ENCODE peak calls at places on chromosomes 6 and 20, in ten cellular contexts. Q is A549, Z is left ventricle myocardium inferior, D is hepatocyte, P is esophagus muscularis mucosa, M is mammary epithelial cell, R is RWPE1, E is tibial nerve, I is psoas muscle, S is heart left ventricle. A is an unnamed sample.

GRCh38 chr20:1185781-1186334 is 1.1 kb upstream of the TMEM74B start:
- DNase-seq in Z (peak), S (peak), R (peak), Q (peak), I (no peak), E (no peak), P (no peak), D (peak), M (peak), A (no peak)

GRCh38 chr6:150713876-150714275 is 114.2 kb downstream of the PLEKHG1 start:
- DNase-seq in P (no peak), I (no peak), Q (no peak), Z (no peak), E (no peak), S (no peak), M (no peak), D (no peak), R (no peak), A (no peak)

GRCh38 chr6:139588076-139588639 is 213.7 kb upstream of the CITED2 start:
- DNase-seq in E (no peak), P (peak), Q (no peak), S (no peak), Z (no peak), R (no peak), D (peak), M (peak), I (no peak), A (no peak)

GRCh38 chr6:13038315-13039261 is 289.7 kb downstream of the TBC1D7 start:
- DNase-seq in R (no peak), M (no peak), S (peak), D (no peak), E (peak), P (no peak), Z (no peak), Q (no peak), I (no peak), A (no peak)

GRCh38 chr20:6525447-6526303 is 241.8 kb upstream of the BMP2 start:
- DNase-seq in R (no peak), E (no peak), I (no peak), P (no peak), M (peak), Q (no peak), S (no peak), Z (no peak), D (no peak), A (peak)

GRCh38 chr20:50335105-50335504 is 144.5 kb downstream of the CEBPB start:
- DNase-seq in I (no peak), E (no peak), Z (no peak), P (no peak), D (peak), S (peak), M (peak), Q (peak), R (peak), A (peak)

GRCh38 chr20:7790189-7790588 is 150.1 kb downstream of the HAO1 start:
- DNase-seq in P (no peak), Z (no peak), Q (no peak), E (no peak), I (no peak), S (no peak), R (no peak), M (peak), D (no peak), A (no peak)

GRCh38 chr6:159279790-159280277 is 110.6 kb downstream of the FNDC1 start:
- DNase-seq in P (no peak), S (no peak), Z (no peak), Q (peak), I (no peak), D (no peak), R (peak), E (no peak), M (peak), A (no peak)

GRCh38 chr20:15673206-15673605 is 900.0 kb downstream of the KIF16B start:
- DNase-seq in D (no peak), Z (no peak), Q (no peak), S (no peak), P (no peak), I (no peak), E (no peak), M (peak), R (peak), A (no peak)

GRCh38 chr20:41497186-41497895 is 120.8 kb downstream of the CHD6 start:
- DNase-seq in E (no peak), R (no peak), Q (no peak), Z (no peak), M (no peak), S (no peak), P (no peak), I (no peak), D (peak), A (no peak)

GRCh38 chr20:45964024-45964423 is 8.0 kb downstream of the ZNF335 start:
- DNase-seq in I (peak), Q (no peak), S (no peak), D (peak), E (no peak), Z (no peak), P (no peak), R (no peak), M (no peak), A (no peak)

GRCh38 chr20:31835977-31836852 is 9.2 kb downstream of the FOXS1 start:
- DNase-seq in E (peak), M (peak), S (peak), P (peak), R (peak), Q (peak), I (peak), D (peak), Z (peak), A (no peak)

GRCh38 chr6:134908906-134909516 is 40.9 kb downstream of the ALDH8A1 start:
- DNase-seq in R (peak), S (peak), P (peak), D (peak), I (peak), E (peak), Q (peak), Z (peak), M (peak), A (no peak)

GRCh38 chr6:22364314-22364713 is 67.5 kb upstream of the PRL start:
- DNase-seq in R (peak), Z (no peak), P (no peak), M (peak), E (no peak), S (no peak), I (no peak), Q (no peak), D (no peak), A (no peak)

GRCh38 chr6:150770631-150771030 is 94.9 kb upstream of the MTHFD1L start:
- DNase-seq in E (no peak), I (no peak), Z (no peak), S (no peak), P (no peak), Q (no peak), R (no peak), D (peak), M (no peak), A (no peak)

GRCh38 chr6:35688605-35689322 is at the start of gene FKBP5:
- DNase-seq in I (peak), M (peak), D (peak), Q (peak), E (peak), R (peak), P (peak), S (peak), Z (peak), A (no peak)

GRCh38 chr20:57008217-57008616 is 258.2 kb downstream of the BMP7 start:
- DNase-seq in Q (peak), R (peak), D (no peak), S (no peak), M (peak), Z (no peak), I (no peak), P (no peak), E (no peak), A (no peak)

GRCh38 chr20:5191829-5192569 is 65.2 kb downstream of the CDS2 start:
- DNase-seq in Z (no peak), E (peak), I (no peak), D (peak), R (peak), S (no peak), Q (peak), P (no peak), M (peak), A (no peak)

GRCh38 chr6:152529364-152529763 is 107.8 kb downstream of the SYNE1 start:
- DNase-seq in Z (no peak), I (no peak), P (no peak), Q (no peak), D (no peak), R (no peak), E (no peak), S (no peak), M (no peak), A (no peak)

GRCh38 chr6:99407076-99407475 is 13.1 kb upstream of the COQ3 start:
- DNase-seq in I (no peak), M (no peak), S (no peak), Z (no peak), Q (no peak), P (no peak), E (no peak), R (no peak), D (no peak), A (no peak)

GRCh38 chr6:15348528-15348927 is 102.7 kb downstream of the JARID2 start:
- DNase-seq in P (no peak), I (no peak), D (no peak), R (no peak), Z (no peak), E (no peak), M (no peak), S (no peak), Q (no peak), A (no peak)

GRCh38 chr6:109393882-109394281 is 11.6 kb upstream of the CD164 start:
- DNase-seq in D (no peak), Z (no peak), E (no peak), R (no peak), M (peak), Q (no peak), S (no peak), P (no peak), I (no peak), A (no peak)

GRCh38 chr6:30480536-30481156 is 8.7 kb upstream of the HLA-E start:
- DNase-seq in Q (no peak), P (no peak), S (no peak), R (no peak), I (no peak), D (no peak), M (no peak), E (no peak), Z (no peak), A (no peak)

GRCh38 chr20:23132930-23133559 is 46.9 kb upstream of the CD93 start:
- DNase-seq in Q (no peak), M (no peak), S (peak), I (no peak), P (no peak), E (no peak), Z (peak), D (no peak), R (no peak), A (no peak)

GRCh38 chr20:25372584-25373336 is 17.9 kb downstream of the ABHD12 start:
- DNase-seq in Z (no peak), D (no peak), Q (peak), M (peak), P (no peak), I (no peak), S (no peak), R (peak), E (no peak), A (no peak)

GRCh38 chr6:23174781-23175361 is 605.5 kb downstream of the HDGFL1 start:
- DNase-seq in M (peak), D (no peak), R (peak), E (no peak), P (no peak), S (no peak), Q (peak), I (no peak), Z (no peak), A (no peak)

GRCh38 chr20:24522452-24523330 is 53.3 kb downstream of the SYNDIG1 start:
- DNase-seq in R (no peak), S (no peak), P (peak), I (no peak), M (peak), Q (no peak), D (no peak), Z (no peak), E (no peak), A (no peak)

GRCh38 chr6:144820270-144820669 is 535.1 kb downstream of the UTRN start:
- DNase-seq in Q (no peak), E (no peak), R (no peak), M (no peak), P (no peak), I (no peak), Z (no peak), D (no peak), S (no peak), A (no peak)

GRCh38 chr20:21294755-21295154 is 8.4 kb upstream of the XRN2 start:
- DNase-seq in I (no peak), E (no peak), P (no peak), D (no peak), Q (no peak), S (no peak), R (no peak), M (no peak), Z (no peak), A (no peak)

GRCh38 chr6:141131616-141132015 is 1001.1 kb upstream of the GJE1 start:
- DNase-seq in Q (no peak), R (no peak), I (no peak), E (no peak), S (no peak), Z (no peak), M (no peak), D (no peak), P (no peak), A (no peak)

GRCh38 chr6:39422273-39422672 is 99.8 kb upstream of the KCNK16 start:
- DNase-seq in Z (peak), Q (no peak), I (no peak), P (peak), E (peak), D (no peak), S (no peak), M (no peak), R (no peak), A (no peak)

GRCh38 chr20:2451939-2452732 is 18.5 kb downstream of the SNRPB start:
- DNase-seq in E (peak), P (peak), S (peak), M (peak), Q (peak), R (peak), I (peak), D (peak), Z (peak), A (peak)

GRCh38 chr20:63701329-63702035 is 5.0 kb downstream of the TNFRSF6B start:
- DNase-seq in E (peak), I (peak), M (no peak), Q (no peak), P (no peak), S (peak), Z (no peak), R (no peak), D (no peak), A (no peak)

GRCh38 chr6:111253999-111254778 is 166.9 kb downstream of the SLC16A10 start:
- DNase-seq in S (no peak), D (no peak), E (no peak), R (no peak), P (no peak), I (no peak), Z (no peak), Q (no peak), M (no peak), A (peak)

GRCh38 chr6:45323656-45324224 is 4.4 kb upstream of the RUNX2 start:
- DNase-seq in M (no peak), P (no peak), R (no peak), S (no peak), D (no peak), Q (no peak), E (no peak), Z (no peak), I (no peak), A (no peak)

GRCh38 chr6:45327956-45328522 is at the start of gene RUNX2:
- DNase-seq in S (no peak), Q (no peak), D (peak), R (no peak), I (no peak), Z (no peak), M (peak), P (no peak), E (no peak), A (no peak)

GRCh38 chr6:45326698-45327417 is 1.3 kb upstream of the RUNX2 start:
- DNase-seq in Z (no peak), E (no peak), D (no peak), R (no peak), I (no peak), P (no peak), Q (no peak), M (no peak), S (no peak), A (no peak)

GRCh38 chr6:45328523-45328922 is 393 bp downstream of the RUNX2 start:
- DNase-seq in P (no peak), Q (no peak), Z (no peak), M (no peak), D (no peak), I (no peak), S (no peak), R (no peak), E (no peak), A (no peak)
- H3K27ac ChIP-seq in P (no peak), Q (no peak), Z (no peak), M (no peak), D (no peak), I (no peak), S (no peak), R (no peak), E (no peak), A (no peak)

DNA sequence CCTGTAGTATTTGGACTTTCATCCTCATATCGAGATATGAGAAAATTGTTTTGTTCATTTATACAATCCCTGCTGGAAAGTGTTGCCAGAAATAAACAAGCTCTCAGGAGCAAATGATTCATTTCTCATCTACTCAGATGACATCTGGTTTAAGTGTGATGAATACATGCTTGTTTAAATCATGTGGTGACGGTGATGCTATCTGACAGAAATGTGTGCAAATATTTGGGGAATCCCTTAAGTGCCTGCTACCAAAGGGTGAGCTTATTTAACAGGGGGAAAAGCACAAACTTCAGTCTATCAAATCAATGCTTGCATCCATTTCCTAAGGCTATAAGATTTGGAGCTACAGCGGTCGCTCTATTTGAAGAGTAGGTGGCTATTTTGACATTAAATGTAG is 368.3 kb upstream of the SASH1 start:
- DNase-seq in D (no peak), Z (no peak), M (peak), R (peak), S (no peak), E (no peak), Q (peak), I (no peak), P (no peak), A (no peak)
- H3K27ac ChIP-seq in D (no peak), Z (no peak), M (no peak), R (no peak), S (no peak), E (no peak), Q (no peak), I (no peak), P (no peak), A (no peak)

GRCh38 chr20:39429716-39430115 is 467.6 kb downstream of the DHX35 start:
- DNase-seq in I (no peak), Z (no peak), M (no peak), P (no peak), S (no peak), Q (peak), D (peak), E (no peak), R (no peak), A (peak)

GRCh38 chr20:39421571-39422099 is 459.5 kb downstream of the DHX35 start:
- DNase-seq in Z (no peak), R (no peak), M (no peak), E (no peak), D (no peak), Q (no peak), P (no peak), I (no peak), S (no peak), A (no peak)

GRCh38 chr20:39424923-39425678 is 463.0 kb downstream of the DHX35 start:
- DNase-seq in S (no peak), P (no peak), Z (no peak), R (no peak), E (no peak), Q (no peak), M (no peak), D (no peak), I (no peak), A (no peak)
- H3K27ac ChIP-seq in S (no peak), P (no peak), Z (no peak), R (no peak), E (no peak), Q (no peak), M (no peak), D (no peak), I (no peak), A (no peak)

GRCh38 chr6:26273673-26274595 is 91.1 kb upstream of the BTN3A2 start:
- DNase-seq in S (no peak), I (no peak), D (no peak), E (no peak), Z (no peak), Q (no peak), R (no peak), P (no peak), M (no peak), A (no peak)
- H3K27ac ChIP-seq in S (peak), I (peak), D (peak), E (peak), Z (peak), Q (peak), R (peak), P (peak), M (peak), A (no peak)

A was measured in iPS DF 6.9.